ENCODE peak calls at places on chromosome 7, in seven cellular contexts. S is fibroblast of lung, A is tibial artery, P is ovary, E is thoracic aorta, X is tibial nerve, W is right lobe of liver. B is an unnamed sample.

GRCh38 chr7:76069238-76069638 is 21.3 kb downstream of the MDH2 start:
- DNase-seq in E (no peak), P (peak; percentile 48), A (peak; percentile 73), W (no peak), S (peak; percentile 93), X (peak; percentile 45), B (peak; percentile 73)

GRCh38 chr7:156156734-156157408 is 344.6 kb upstream of the SHH start:
- DNase-seq in X (no peak), A (no peak), P (no peak), E (no peak), W (no peak), S (peak; percentile 11), B (peak; percentile 82)

GRCh38 chr7:143909863-143910262 is 7.9 kb upstream of the TCAF1 start:
- DNase-seq in X (no peak), E (no peak), W (no peak), P (peak; percentile 39), A (no peak), S (peak; percentile 47), B (no peak)

GRCh38 chr7:74615933-74616780 is 41.4 kb upstream of the GTF2I start:
- DNase-seq in X (no peak), S (no peak), A (no peak), W (no peak), P (no peak), E (no peak), B (no peak)

GRCh38 chr7:159136442-159136841 is 8.2 kb downstream of the VIPR2 start:
- DNase-seq in P (no peak), E (no peak), W (no peak), A (peak; percentile 32), X (no peak), S (no peak), B (peak; percentile 36)

GRCh38 chr7:100891555-100891954 is 2.0 kb upstream of the UFSP1 start:
- DNase-seq in E (no peak), P (no peak), X (no peak), W (no peak), S (no peak), A (no peak), B (no peak)

GRCh38 chr7:155020996-155021395 is 18.1 kb upstream of the PAXIP1 start:
- DNase-seq in P (no peak), W (no peak), X (no peak), A (no peak), S (no peak), E (no peak), B (no peak)

GRCh38 chr7:46479680-46480079 is 558.6 kb upstream of the IGFBP3 start:
- DNase-seq in E (no peak), P (no peak), W (no peak), S (no peak), X (no peak), A (no peak), B (no peak)

GRCh38 chr7:123355576-123356195 is 155.9 kb upstream of the SLC13A1 start:
- DNase-seq in X (no peak), P (no peak), E (no peak), S (no peak), A (no peak), W (no peak), B (no peak)

GRCh38 chr7:29607889-29608288 is 44.3 kb downstream of the PRR15 start:
- DNase-seq in S (peak; percentile 34), X (no peak), A (no peak), P (no peak), W (no peak), E (no peak), B (no peak)

GRCh38 chr7:13770305-13770704 is 219.2 kb downstream of the ETV1 start:
- DNase-seq in S (peak; percentile 37), A (no peak), P (no peak), W (no peak), E (no peak), X (no peak), B (no peak)

GRCh38 chr7:67462781-67463191 is 466.2 kb downstream of the TYW1 start:
- DNase-seq in A (no peak), S (no peak), W (no peak), X (peak; percentile 8), P (peak; percentile 69), E (no peak), B (peak; percentile 82)

GRCh38 chr7:135672560-135673359 is 10.4 kb downstream of the STMP1 start:
- DNase-seq in A (no peak), X (peak; percentile 41), E (no peak), W (no peak), S (peak; percentile 87), P (no peak), B (no peak)

GRCh38 chr7:17557305-17557704 is 258.9 kb downstream of the AHR start:
- DNase-seq in S (no peak), W (no peak), X (no peak), A (no peak), P (no peak), E (no peak), B (no peak)

GRCh38 chr7:2864999-2865670 is 21.0 kb upstream of the GNA12 start:
- DNase-seq in A (peak; percentile 80), X (peak; percentile 85), W (no peak), S (peak; percentile 79), P (peak; percentile 65), E (no peak), B (no peak)

GRCh38 chr7:24462984-24463383 is 110.3 kb upstream of the PALS2 start:
- DNase-seq in W (no peak), E (no peak), A (no peak), P (no peak), X (no peak), S (no peak), B (no peak)

GRCh38 chr7:128323489-128324362 is 20.0 kb downstream of the RBM28 start:
- DNase-seq in A (no peak), W (no peak), E (no peak), S (peak; percentile 19), P (no peak), X (no peak), B (no peak)

GRCh38 chr7:47211467-47212121 is 370.3 kb downstream of the TNS3 start:
- DNase-seq in P (no peak), W (no peak), S (peak; percentile 36), X (no peak), E (no peak), A (no peak), B (no peak)

GRCh38 chr7:137606061-137606674 is 240.6 kb downstream of the DGKI start:
- DNase-seq in P (no peak), E (no peak), W (no peak), A (no peak), X (no peak), S (peak; percentile 76), B (no peak)
- TF ChIP-seq CTCF in P (no peak), E (peak; percentile 41), W (peak; percentile 49), A (peak; percentile 40), X (peak; percentile 50), S (no peak), B (peak; percentile 23)

GRCh38 chr7:80137410-80137809 is 2.8 kb downstream of the GNAI1 start:
- DNase-seq in X (no peak), P (no peak), E (no peak), A (no peak), W (no peak), S (no peak), B (no peak)

GRCh38 chr7:80140388-80140787 is 5.8 kb downstream of the GNAI1 start:
- DNase-seq in A (no peak), P (no peak), E (no peak), X (no peak), S (no peak), W (no peak), B (no peak)

GRCh38 chr7:80135306-80136104 is 874 bp downstream of the GNAI1 start:
- DNase-seq in P (peak; percentile 39), X (no peak), E (no peak), A (peak; percentile 65), W (no peak), S (peak; percentile 41), B (no peak)

GRCh38 chr7:80136276-80137045 is 1.8 kb downstream of the GNAI1 start:
- DNase-seq in W (no peak), E (no peak), P (no peak), S (peak; percentile 50), X (no peak), A (no peak), B (no peak)

DNA sequence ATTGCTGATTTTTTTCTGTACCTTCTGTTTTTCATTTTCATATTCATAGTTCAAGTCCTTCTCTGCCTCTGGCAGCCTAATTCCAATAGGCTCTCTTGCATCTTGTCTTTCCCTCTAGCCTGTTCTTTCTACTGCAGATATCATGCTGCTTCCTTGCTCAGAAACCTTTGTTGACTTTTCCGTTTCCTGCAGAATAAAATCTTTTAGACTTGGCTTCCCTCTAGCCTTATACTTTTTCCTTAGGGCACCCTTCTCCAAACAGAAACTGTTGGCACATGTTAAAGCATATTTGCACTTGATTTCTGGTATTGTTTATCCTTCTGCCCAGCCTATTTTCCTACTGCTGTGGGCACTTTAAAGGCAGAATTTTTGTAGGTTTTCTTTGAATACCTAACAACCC is 4.5 kb downstream of the GNAI1 start:
- DNase-seq in W (no peak), X (no peak), E (no peak), P (no peak), A (no peak), S (no peak), B (no peak)
- H3K4me1 ChIP-seq in W (peaks cover 22% of the 10 kb centered on the region), X (peaks cover 4% of the 10 kb centered on the region), E (peaks cover 36% of the 10 kb centered on the region), P (peaks cover 1% of the 10 kb centered on the region), A (peaks cover 60% of the 10 kb centered on the region), S (peaks cover 2% of the 10 kb centered on the region), B (no peaks in the 10 kb centered on the region)

DNA sequence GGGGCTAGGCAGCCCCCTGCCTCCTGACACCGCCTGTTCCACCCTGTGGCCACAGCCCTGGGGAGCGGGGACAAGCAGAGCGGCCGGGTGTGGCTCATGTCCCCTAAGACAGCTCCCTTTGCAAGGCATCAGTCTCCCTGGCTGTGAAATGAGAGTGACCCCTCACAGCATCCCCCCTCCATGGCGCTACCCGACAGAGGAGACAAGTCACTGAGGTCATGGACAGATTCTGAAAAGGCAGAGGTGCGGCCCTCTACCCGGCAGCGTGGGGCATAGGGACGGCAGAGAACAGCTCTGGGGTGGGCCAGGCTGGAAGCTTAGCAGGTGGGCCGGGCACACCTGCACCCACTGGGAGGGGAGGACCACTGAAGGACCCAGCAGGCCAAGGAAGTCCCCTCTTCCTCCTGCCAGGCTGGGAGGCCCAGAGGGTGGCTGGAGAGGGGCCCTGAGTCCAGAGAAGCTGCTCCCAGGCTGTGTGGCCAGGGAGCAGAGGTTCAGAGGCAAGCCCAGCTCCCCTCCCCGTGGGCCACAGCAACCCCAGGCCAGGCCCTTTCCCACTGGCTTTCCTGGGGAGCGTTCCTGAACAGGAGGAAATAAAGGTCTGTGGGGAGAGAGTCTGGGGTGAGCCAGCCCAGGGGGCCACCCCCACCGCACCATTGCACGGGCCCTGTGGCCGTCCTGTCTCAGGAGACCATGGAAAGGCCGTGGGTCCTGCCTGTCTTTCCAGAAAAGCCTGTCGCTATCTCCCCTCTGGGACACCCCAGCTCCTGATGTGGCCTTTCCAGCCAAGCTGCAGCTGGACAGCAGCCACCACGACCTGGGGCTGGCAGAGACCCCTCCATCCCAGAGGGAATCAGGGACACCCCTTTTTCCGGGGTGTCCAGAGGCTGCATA is 1.7 kb downstream of the ADAP1 start:
- DNase-seq in W (peak; percentile 51), S (no peak), E (no peak), A (peak; percentile 52), X (no peak), P (no peak), B (peak; percentile 64)
- H3K4me3 ChIP-seq in W (no peak overlapping the region), S (no peak overlapping the region), E (peak overlapping the region; percentile 87), A (no peak overlapping the region), X (peak overlapping the region; percentile 68), P (no peak overlapping the region), B (peak overlapping the region; percentile 52)

DNA sequence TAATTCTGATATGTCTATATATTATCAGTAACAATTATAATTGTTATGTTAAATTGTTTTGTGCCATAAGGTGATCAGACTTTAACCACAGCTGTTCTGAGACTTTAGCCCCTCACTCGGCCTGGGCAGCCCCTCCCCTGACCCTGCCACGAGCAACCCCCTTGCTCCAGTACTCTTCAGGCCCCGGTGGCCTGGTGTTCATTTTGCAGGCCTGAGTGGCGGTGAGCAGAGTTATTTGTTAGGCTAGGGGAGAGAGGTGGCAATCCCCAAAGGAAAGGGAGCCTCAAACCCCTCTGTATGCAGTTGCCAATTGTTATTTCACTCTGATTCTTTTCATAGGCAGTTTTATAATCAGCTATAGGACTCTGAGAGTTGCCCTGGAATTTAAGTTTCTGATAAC is 22.9 kb upstream of the CREB3L2 start:
- DNase-seq in A (no peak), X (no peak), S (no peak), E (no peak), W (no peak), P (no peak), B (no peak)
- TF ChIP-seq CTCF in A (no peak), X (no peak), S (no peak), E (no peak), W (no peak), P (no peak), B (no peak)

B was measured in kidney.